ENCODE peak calls at places on chromosomes 13 and 19, in four cellular contexts. One of them, this sample, is unnamed.

GRCh38 chr19:30206187-30206586 is 166.0 kb upstream of the ZNF536 start:
- DNase-seq in CD8-positive, alpha-beta T cell: no peak
- DNase-seq in thoracic aorta: no peak
- DNase-seq in upper lobe of left lung: no peak
- DNase-seq in this sample: no peak

GRCh38 chr13:29519921-29520320 is 75.6 kb downstream of the SLC7A1 start:
- DNase-seq in CD8-positive, alpha-beta T cell: no peak
- DNase-seq in thoracic aorta: no peak
- DNase-seq in upper lobe of left lung: no peak
- DNase-seq in this sample: no peak

GRCh38 chr13:82565191-82565590 is 1317.1 kb downstream of the SLITRK1 start:
- DNase-seq in CD8-positive, alpha-beta T cell: no peak
- DNase-seq in thoracic aorta: no peak
- DNase-seq in upper lobe of left lung: no peak
- DNase-seq in this sample: no peak

GRCh38 chr13:71902676-71903075 is 35.7 kb upstream of the DACH1 start:
- DNase-seq in CD8-positive, alpha-beta T cell: no peak
- DNase-seq in thoracic aorta: no peak
- DNase-seq in upper lobe of left lung: no peak
- DNase-seq in this sample: no peak

GRCh38 chr19:3707868-3708206 is 347 bp upstream of the TJP3 start:
- DNase-seq in CD8-positive, alpha-beta T cell: no peak
- DNase-seq in thoracic aorta: no peak
- DNase-seq in upper lobe of left lung: no peak
- DNase-seq in this sample: no peak

GRCh38 chr19:35741216-35741541 is 1.1 kb downstream of the IGFLR1 start:
- DNase-seq in CD8-positive, alpha-beta T cell: no peak
- DNase-seq in thoracic aorta: no peak
- DNase-seq in upper lobe of left lung: peak; percentile 19
- DNase-seq in this sample: no peak

GRCh38 chr13:43258771-43259170 is 235.4 kb downstream of the DNAJC15 start:
- DNase-seq in CD8-positive, alpha-beta T cell: no peak
- DNase-seq in thoracic aorta: no peak
- DNase-seq in upper lobe of left lung: no peak
- DNase-seq in this sample: no peak

GRCh38 chr13:51848674-51849073 is 3.7 kb upstream of the TMEM272 start:
- DNase-seq in CD8-positive, alpha-beta T cell: no peak
- DNase-seq in thoracic aorta: no peak
- DNase-seq in upper lobe of left lung: no peak
- DNase-seq in this sample: no peak

GRCh38 chr13:79405501-79405830 is 589 bp downstream of the RBM26 start:
- DNase-seq in CD8-positive, alpha-beta T cell: no peak
- DNase-seq in thoracic aorta: no peak
- DNase-seq in upper lobe of left lung: no peak
- DNase-seq in this sample: no peak

GRCh38 chr13:74158028-74158427 is 23.8 kb upstream of the KLF12 start:
- DNase-seq in CD8-positive, alpha-beta T cell: no peak
- DNase-seq in thoracic aorta: no peak
- DNase-seq in upper lobe of left lung: no peak
- DNase-seq in this sample: peak; percentile 10

GRCh38 chr13:37640499-37640898 is 41.9 kb upstream of the POSTN start:
- DNase-seq in CD8-positive, alpha-beta T cell: no peak
- DNase-seq in thoracic aorta: no peak
- DNase-seq in upper lobe of left lung: no peak
- DNase-seq in this sample: no peak

GRCh38 chr13:23903906-23904280 is 6.6 kb upstream of the C1QTNF9B start:
- DNase-seq in CD8-positive, alpha-beta T cell: no peak
- DNase-seq in thoracic aorta: no peak
- DNase-seq in upper lobe of left lung: no peak
- DNase-seq in this sample: no peak

GRCh38 chr13:91406619-91407018 is 8.2 kb downstream of the GPC5 start:
- DNase-seq in CD8-positive, alpha-beta T cell: no peak
- DNase-seq in thoracic aorta: no peak
- DNase-seq in upper lobe of left lung: no peak
- DNase-seq in this sample: peak; percentile 28

GRCh38 chr13:30463820-30464495 is 1.8 kb downstream of the HMGB1 start:
- DNase-seq in CD8-positive, alpha-beta T cell: peak; percentile 71
- DNase-seq in thoracic aorta: no peak
- DNase-seq in upper lobe of left lung: peak; percentile 65
- DNase-seq in this sample: peak; percentile 90

GRCh38 chr13:22828081-22828480 is 352.7 kb upstream of the SGCG start:
- DNase-seq in CD8-positive, alpha-beta T cell: no peak
- DNase-seq in thoracic aorta: no peak
- DNase-seq in upper lobe of left lung: no peak
- DNase-seq in this sample: no peak

GRCh38 chr13:91185294-91185863 is 162.1 kb upstream of the MIR17HG start:
- DNase-seq in CD8-positive, alpha-beta T cell: no peak
- DNase-seq in thoracic aorta: no peak
- DNase-seq in upper lobe of left lung: no peak
- DNase-seq in this sample: no peak

GRCh38 chr19:51640371-51640770 is 6.3 kb downstream of the SIGLEC14 start:
- DNase-seq in CD8-positive, alpha-beta T cell: no peak
- DNase-seq in thoracic aorta: no peak
- DNase-seq in upper lobe of left lung: no peak
- DNase-seq in this sample: no peak

GRCh38 chr13:33322965-33323668 is 37.6 kb upstream of the STARD13 start:
- DNase-seq in CD8-positive, alpha-beta T cell: no peak
- DNase-seq in thoracic aorta: no peak
- DNase-seq in upper lobe of left lung: no peak
- DNase-seq in this sample: no peak

GRCh38 chr13:28037399-28037798 is 48.9 kb upstream of the URAD start:
- DNase-seq in CD8-positive, alpha-beta T cell: no peak
- DNase-seq in thoracic aorta: no peak
- DNase-seq in upper lobe of left lung: no peak
- DNase-seq in this sample: no peak

GRCh38 chr19:3132971-3133792 is 2.7 kb upstream of the GNA15 start:
- DNase-seq in CD8-positive, alpha-beta T cell: peak; percentile 77
- DNase-seq in thoracic aorta: no peak
- DNase-seq in upper lobe of left lung: peak; percentile 78
- DNase-seq in this sample: peak; percentile 83

GRCh38 chr19:16098821-16099220 is 12.9 kb upstream of the RAB8A start:
- DNase-seq in CD8-positive, alpha-beta T cell: no peak
- DNase-seq in thoracic aorta: no peak
- DNase-seq in upper lobe of left lung: no peak
- DNase-seq in this sample: no peak

GRCh38 chr19:53864308-53864836 is 3.3 kb upstream of the MYADM start:
- DNase-seq in CD8-positive, alpha-beta T cell: no peak
- DNase-seq in thoracic aorta: no peak
- DNase-seq in upper lobe of left lung: no peak
- DNase-seq in this sample: no peak

GRCh38 chr13:112831196-112831595 is 137.8 kb upstream of the MCF2L start:
- DNase-seq in CD8-positive, alpha-beta T cell: no peak
- DNase-seq in thoracic aorta: no peak
- DNase-seq in upper lobe of left lung: no peak
- DNase-seq in this sample: no peak

GRCh38 chr13:24505756-24506155 is 6.8 kb downstream of the PARP4 start:
- DNase-seq in CD8-positive, alpha-beta T cell: no peak
- DNase-seq in thoracic aorta: no peak
- DNase-seq in upper lobe of left lung: no peak
- DNase-seq in this sample: peak; percentile 6

GRCh38 chr19:2012941-2013682 is 2.4 kb downstream of the BTBD2 start:
- DNase-seq in CD8-positive, alpha-beta T cell: no peak
- DNase-seq in thoracic aorta: no peak
- DNase-seq in upper lobe of left lung: no peak
- DNase-seq in this sample: no peak

GRCh38 chr13:25231537-25231936 is 55.8 kb downstream of the MTMR6 start:
- DNase-seq in CD8-positive, alpha-beta T cell: no peak
- DNase-seq in thoracic aorta: no peak
- DNase-seq in upper lobe of left lung: no peak
- DNase-seq in this sample: no peak

GRCh38 chr19:6774821-6775707 is 2.6 kb downstream of the VAV1 start:
- DNase-seq in CD8-positive, alpha-beta T cell: no peak
- DNase-seq in thoracic aorta: no peak
- DNase-seq in upper lobe of left lung: no peak
- DNase-seq in this sample: no peak

GRCh38 chr19:58037927-58038687 is 4.3 kb downstream of the ZSCAN1 start:
- DNase-seq in CD8-positive, alpha-beta T cell: no peak
- DNase-seq in thoracic aorta: no peak
- DNase-seq in upper lobe of left lung: no peak
- DNase-seq in this sample: no peak

GRCh38 chr13:67440240-67440639 is 210.1 kb upstream of the PCDH9 start:
- DNase-seq in CD8-positive, alpha-beta T cell: no peak
- DNase-seq in thoracic aorta: no peak
- DNase-seq in upper lobe of left lung: no peak
- DNase-seq in this sample: no peak

GRCh38 chr19:53431399-53432087 is at the start of gene ZNF761:
- DNase-seq in CD8-positive, alpha-beta T cell: peak; percentile 99
- DNase-seq in thoracic aorta: peak; percentile 72
- DNase-seq in upper lobe of left lung: peak; percentile 99
- DNase-seq in this sample: peak; percentile 94

GRCh38 chr19:44757735-44758505 is 9.4 kb downstream of the BCL3 start:
- DNase-seq in CD8-positive, alpha-beta T cell: no peak
- DNase-seq in thoracic aorta: no peak
- DNase-seq in upper lobe of left lung: peak; percentile 71
- DNase-seq in this sample: no peak
- TF ChIP-seq CTCF in CD8-positive, alpha-beta T cell: no peak
- TF ChIP-seq CTCF in thoracic aorta: peak; percentile 18
- TF ChIP-seq CTCF in upper lobe of left lung: peak; percentile 13
- TF ChIP-seq CTCF in this sample: no peak

GRCh38 chr19:12672744-12673143 is 6.1 kb downstream of the WDR83 start:
- DNase-seq in CD8-positive, alpha-beta T cell: no peak
- DNase-seq in thoracic aorta: no peak
- DNase-seq in upper lobe of left lung: no peak
- DNase-seq in this sample: no peak

GRCh38 chr19:12675940-12676339 is 5.7 kb downstream of the DHPS start:
- DNase-seq in CD8-positive, alpha-beta T cell: no peak
- DNase-seq in thoracic aorta: no peak
- DNase-seq in upper lobe of left lung: no peak
- DNase-seq in this sample: no peak

GRCh38 chr19:12675377-12675776 is 6.3 kb downstream of the DHPS start:
- DNase-seq in CD8-positive, alpha-beta T cell: no peak
- DNase-seq in thoracic aorta: no peak
- DNase-seq in upper lobe of left lung: no peak
- DNase-seq in this sample: no peak

GRCh38 chr19:12676928-12677327 is 4.8 kb downstream of the DHPS start:
- DNase-seq in CD8-positive, alpha-beta T cell: no peak
- DNase-seq in thoracic aorta: no peak
- DNase-seq in upper lobe of left lung: no peak
- DNase-seq in this sample: no peak

DNA sequence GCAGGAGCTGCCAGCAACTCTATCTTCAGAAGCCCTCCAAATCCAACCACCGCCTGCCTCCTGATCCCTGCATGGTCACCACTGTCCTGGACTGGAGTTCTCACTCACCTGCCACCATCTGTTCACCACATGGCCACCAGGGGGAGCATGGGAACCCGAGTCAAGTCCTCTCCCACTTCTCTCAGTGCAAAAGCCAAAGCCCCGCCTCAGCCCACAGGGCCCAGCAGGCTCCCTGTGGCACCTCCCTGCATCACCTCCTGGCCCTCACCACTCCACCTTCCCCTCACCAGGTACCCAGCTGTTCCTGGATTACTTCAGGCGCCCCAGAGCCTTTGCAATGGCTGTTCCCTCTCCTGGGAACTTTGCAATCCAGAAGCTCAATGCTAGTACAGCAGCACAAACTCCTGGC is 5.3 kb downstream of the DHPS start:
- DNase-seq in CD8-positive, alpha-beta T cell: peak; percentile 89
- DNase-seq in thoracic aorta: no peak
- DNase-seq in upper lobe of left lung: peak; percentile 80
- DNase-seq in this sample: peak; percentile 61
- H3K36me3 ChIP-seq in CD8-positive, alpha-beta T cell: peaks cover 36% of the 10 kb centered on the region
- H3K36me3 ChIP-seq in thoracic aorta: peaks cover 57% of the 10 kb centered on the region
- H3K36me3 ChIP-seq in upper lobe of left lung: peaks cover 76% of the 10 kb centered on the region
- H3K36me3 ChIP-seq in this sample: peaks cover 48% of the 10 kb centered on the region

GRCh38 chr19:48874309-48875135 is 2.3 kb downstream of the PPP1R15A start:
- DNase-seq in CD8-positive, alpha-beta T cell: no peak
- DNase-seq in thoracic aorta: no peak
- DNase-seq in upper lobe of left lung: peak; percentile 60
- DNase-seq in this sample: no peak

GRCh38 chr19:48870048-48870447 is 1.6 kb upstream of the PLEKHA4 start:
- DNase-seq in CD8-positive, alpha-beta T cell: no peak
- DNase-seq in thoracic aorta: no peak
- DNase-seq in upper lobe of left lung: no peak
- DNase-seq in this sample: no peak

GRCh38 chr19:48873476-48874308 is 1.5 kb downstream of the PPP1R15A start:
- DNase-seq in CD8-positive, alpha-beta T cell: no peak
- DNase-seq in thoracic aorta: no peak
- DNase-seq in upper lobe of left lung: no peak
- DNase-seq in this sample: no peak

GRCh38 chr19:48872884-48873475 is 759 bp downstream of the PPP1R15A start:
- DNase-seq in CD8-positive, alpha-beta T cell: peak; percentile 72
- DNase-seq in thoracic aorta: peak; percentile 86
- DNase-seq in upper lobe of left lung: peak; percentile 94
- DNase-seq in this sample: peak; percentile 61

DNA sequence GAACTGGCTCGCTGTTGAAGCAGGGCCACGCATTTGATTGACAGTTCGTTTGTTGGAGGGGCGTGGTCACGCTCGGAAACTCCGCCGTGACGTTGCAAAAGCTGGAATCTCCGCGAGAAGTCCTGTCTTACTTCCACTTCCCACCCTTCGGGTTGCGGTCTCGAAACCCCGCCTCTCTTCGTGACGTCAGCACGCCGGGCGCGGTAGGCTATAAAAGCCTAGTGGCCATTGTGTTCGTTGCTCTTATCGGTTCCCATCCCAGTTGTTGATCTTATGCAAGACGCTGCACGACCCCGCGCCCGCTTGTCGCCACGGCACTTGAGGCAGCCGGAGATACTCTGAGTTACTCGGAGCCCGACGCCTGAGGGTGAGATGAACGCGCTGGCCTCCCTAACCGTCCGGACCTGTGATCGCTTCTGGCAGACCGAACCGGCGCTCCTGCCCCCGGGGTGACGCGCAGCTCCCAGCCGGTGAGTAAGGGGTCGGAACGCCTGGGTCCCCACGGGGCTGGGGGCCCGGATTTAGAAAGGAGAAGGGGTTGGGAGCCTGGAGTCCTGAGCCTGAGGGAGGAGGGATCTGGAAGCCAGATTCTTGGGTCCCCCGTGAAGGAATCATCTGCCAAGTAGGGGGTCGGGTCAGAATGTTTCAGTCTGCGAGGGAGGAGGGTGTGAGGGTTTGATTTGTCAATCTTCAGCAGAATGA is at the start of gene PPP1R15A:
- DNase-seq in CD8-positive, alpha-beta T cell: peak; percentile 99
- DNase-seq in thoracic aorta: peak; percentile 90
- DNase-seq in upper lobe of left lung: peak; percentile 98
- DNase-seq in this sample: peak; percentile 99
- TF ChIP-seq CTCF in CD8-positive, alpha-beta T cell: no peak
- TF ChIP-seq CTCF in thoracic aorta: peak; percentile 34
- TF ChIP-seq CTCF in upper lobe of left lung: peak; percentile 52
- TF ChIP-seq CTCF in this sample: no peak

GRCh38 chr19:810077-810855 is 11.5 kb downstream of the PLPPR3 start:
- DNase-seq in CD8-positive, alpha-beta T cell: no peak
- DNase-seq in thoracic aorta: no peak
- DNase-seq in upper lobe of left lung: no peak
- DNase-seq in this sample: no peak

GRCh38 chr19:811511-812048 is 10.2 kb downstream of the PLPPR3 start:
- DNase-seq in CD8-positive, alpha-beta T cell: no peak
- DNase-seq in thoracic aorta: no peak
- DNase-seq in upper lobe of left lung: no peak
- DNase-seq in this sample: no peak

GRCh38 chr19:812819-813358 is 8.9 kb downstream of the PLPPR3 start:
- DNase-seq in CD8-positive, alpha-beta T cell: no peak
- DNase-seq in thoracic aorta: no peak
- DNase-seq in upper lobe of left lung: no peak
- DNase-seq in this sample: no peak

GRCh38 chr19:812049-812816 is 9.5 kb downstream of the PLPPR3 start:
- DNase-seq in CD8-positive, alpha-beta T cell: no peak
- DNase-seq in thoracic aorta: no peak
- DNase-seq in upper lobe of left lung: no peak
- DNase-seq in this sample: no peak

GRCh38 chr19:811007-811434 is 10.7 kb downstream of the PLPPR3 start:
- DNase-seq in CD8-positive, alpha-beta T cell: no peak
- DNase-seq in thoracic aorta: no peak
- DNase-seq in upper lobe of left lung: no peak
- DNase-seq in this sample: no peak
- H3K36me3 ChIP-seq in CD8-positive, alpha-beta T cell: peaks cover 51% of the 10 kb centered on the region
- H3K36me3 ChIP-seq in thoracic aorta: peaks cover 61% of the 10 kb centered on the region
- H3K36me3 ChIP-seq in upper lobe of left lung: peaks cover 80% of the 10 kb centered on the region
- H3K36me3 ChIP-seq in this sample: peaks cover 31% of the 10 kb centered on the region

This sample was measured in GM06990.